ENCODE peak calls at places on chromosome 11, in seven cellular contexts. T, M, W, Q, S, Z and F are unnamed samples.

GRCh38 chr11:46363455-46363920 is 16.2 kb downstream of the DGKZ start:
- DNase-seq in T (no peak), M (peak), W (peak), Q (peak), S (no peak), Z (no peak), F (no peak)

GRCh38 chr11:6576471-6577373 is 26.7 kb downstream of the RRP8 start:
- DNase-seq in T (no peak), M (no peak), W (no peak), Q (no peak), S (no peak), Z (no peak), F (no peak)

GRCh38 chr11:112223754-112224532 is 2.3 kb upstream of the PTS start:
- DNase-seq in T (no peak), M (no peak), W (no peak), Q (no peak), S (no peak), Z (no peak), F (no peak)

GRCh38 chr11:87437844-87438223 is 400.1 kb downstream of the TMEM135 start:
- DNase-seq in T (no peak), M (no peak), W (no peak), Q (no peak), S (no peak), Z (no peak), F (no peak)

GRCh38 chr11:128465946-128466688 is 121.2 kb downstream of the ETS1 start:
- DNase-seq in T (no peak), M (no peak), W (peak), Q (no peak), S (no peak), Z (no peak), F (no peak)

GRCh38 chr11:70115778-70116177 is 37.7 kb downstream of the ANO1 start:
- DNase-seq in T (no peak), M (no peak), W (no peak), Q (no peak), S (no peak), Z (no peak), F (no peak)

GRCh38 chr11:6812391-6813005 is 13.0 kb upstream of the OR6A2 start:
- DNase-seq in T (peak), M (peak), W (no peak), Q (no peak), S (peak), Z (no peak), F (no peak)

GRCh38 chr11:1936072-1936780 is 10.9 kb upstream of the MRPL23 start:
- DNase-seq in T (no peak), M (no peak), W (peak), Q (peak), S (no peak), Z (no peak), F (no peak)

GRCh38 chr11:45847908-45848316 is 637 bp downstream of the CRY2 start:
- DNase-seq in T (no peak), M (peak), W (peak), Q (no peak), S (peak), Z (peak), F (peak)

GRCh38 chr11:110056956-110057355 is 36.2 kb upstream of the ZC3H12C start:
- DNase-seq in T (no peak), M (no peak), W (no peak), Q (no peak), S (no peak), Z (no peak), F (no peak)

GRCh38 chr11:19806251-19806650 is 93.6 kb downstream of the NAV2 start:
- DNase-seq in T (no peak), M (no peak), W (no peak), Q (no peak), S (no peak), Z (no peak), F (no peak)

GRCh38 chr11:13287026-13287425 is 9.4 kb downstream of the BMAL1 start:
- DNase-seq in T (peak), M (no peak), W (no peak), Q (no peak), S (no peak), Z (no peak), F (no peak)

GRCh38 chr11:41459602-41460405 is at the start of gene LRRC4C:
- DNase-seq in T (no peak), M (no peak), W (no peak), Q (no peak), S (no peak), Z (no peak), F (no peak)

GRCh38 chr11:68302256-68303054 is 9.9 kb upstream of the LRP5 start:
- DNase-seq in T (no peak), M (peak), W (no peak), Q (no peak), S (no peak), Z (peak), F (peak)

GRCh38 chr11:124762624-124763155 is 600 bp upstream of the ESAM start:
- DNase-seq in T (no peak), M (no peak), W (no peak), Q (peak), S (no peak), Z (no peak), F (no peak)

DNA sequence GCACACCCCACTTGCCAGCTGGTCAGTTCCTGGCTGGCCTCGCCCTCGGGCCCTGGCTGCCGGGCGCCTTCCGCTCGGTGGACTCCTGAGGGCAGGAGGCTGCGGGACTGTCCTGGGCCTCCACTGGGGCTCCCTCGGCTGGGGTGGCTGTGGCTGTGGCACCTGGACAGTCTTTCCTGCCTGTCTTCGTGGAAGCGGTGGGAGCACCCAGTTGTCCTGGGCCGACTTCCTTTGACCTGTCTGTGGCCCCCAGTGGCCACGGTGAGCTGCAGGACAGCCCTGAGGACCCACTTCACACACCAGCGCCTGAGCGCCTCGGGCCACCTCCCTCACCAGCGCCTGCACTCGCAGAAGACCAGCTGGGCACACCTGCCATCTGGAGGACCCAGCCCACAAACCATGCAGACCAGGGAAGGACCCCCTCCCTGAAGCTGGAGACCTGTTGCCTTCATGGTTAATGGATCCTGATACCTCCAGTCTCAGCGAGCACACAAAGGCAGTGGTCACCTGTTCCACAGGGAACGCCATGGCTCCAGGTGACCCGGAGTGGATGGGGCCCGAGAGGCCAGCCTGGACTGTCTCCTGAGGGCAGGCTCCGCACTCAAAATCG is 1.7 kb upstream of the EPS8L2 start:
- DNase-seq in T (no peak), M (no peak), W (no peak), Q (no peak), S (no peak), Z (no peak), F (no peak)
- H3K4me3 ChIP-seq in T (no peak), M (no peak), W (no peak), Q (no peak), S (no peak), Z (no peak), F (no peak)

GRCh38 chr11:61607426-61607825 is 26.6 kb upstream of the SYT7 start:
- DNase-seq in T (no peak), M (no peak), W (no peak), Q (no peak), S (no peak), Z (no peak), F (no peak)

GRCh38 chr11:61602775-61603569 is 22.1 kb upstream of the SYT7 start:
- DNase-seq in T (no peak), M (peak), W (peak), Q (no peak), S (no peak), Z (peak), F (no peak)

GRCh38 chr11:61599968-61600710 is 19.3 kb upstream of the SYT7 start:
- DNase-seq in T (no peak), M (no peak), W (no peak), Q (no peak), S (no peak), Z (no peak), F (no peak)

GRCh38 chr11:61601512-61601911 is 20.6 kb upstream of the SYT7 start:
- DNase-seq in T (no peak), M (no peak), W (no peak), Q (no peak), S (no peak), Z (peak), F (no peak)

DNA sequence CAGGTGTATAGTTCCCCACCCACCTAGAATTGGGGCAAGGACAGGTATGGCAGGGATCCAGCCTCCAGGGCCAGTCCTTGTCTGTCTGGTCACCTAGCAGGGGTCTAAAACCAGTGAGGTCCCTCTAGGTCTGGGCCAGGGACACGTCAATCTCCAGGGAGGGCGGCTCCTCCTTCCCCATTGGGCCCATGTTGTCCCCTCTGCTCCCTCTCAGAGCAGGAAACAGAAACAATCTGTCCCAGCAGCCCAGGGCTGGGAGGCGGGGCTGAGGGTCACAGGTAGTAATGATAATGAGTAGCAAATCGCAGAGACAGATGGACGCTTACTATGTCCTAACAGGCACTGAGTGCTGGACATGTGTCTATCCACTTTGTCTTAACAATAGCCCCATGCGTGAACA is 22.8 kb upstream of the SYT7 start:
- DNase-seq in T (no peak), M (no peak), W (no peak), Q (no peak), S (no peak), Z (peak), F (no peak)
- H3K27ac ChIP-seq in T (no peak), M (no peak), W (peak), Q (no peak), S (no peak), Z (no peak), F (peak)

GRCh38 chr11:10692716-10693115 is 839 bp downstream of the IRAG1 start:
- DNase-seq in T (no peak), M (no peak), W (no peak), Q (no peak), S (no peak), Z (no peak), F (no peak)
- H3K4me3 ChIP-seq in T (no peak), M (no peak), W (peak), Q (no peak), S (no peak), Z (no peak), F (peak)

GRCh38 chr11:18696638-18697225 is 1.8 kb upstream of the TMEM86A start:
- DNase-seq in T (no peak), M (peak), W (no peak), Q (no peak), S (no peak), Z (no peak), F (no peak)

GRCh38 chr11:18699848-18700261 is 1.3 kb downstream of the TMEM86A start:
- DNase-seq in T (no peak), M (no peak), W (peak), Q (no peak), S (no peak), Z (peak), F (no peak)

GRCh38 chr11:18698341-18699268 is at the start of gene TMEM86A:
- DNase-seq in T (peak), M (peak), W (peak), Q (peak), S (peak), Z (peak), F (peak)

GRCh38 chr11:18699269-18699596 is 654 bp downstream of the TMEM86A start:
- DNase-seq in T (no peak), M (no peak), W (no peak), Q (no peak), S (no peak), Z (no peak), F (no peak)

GRCh38 chr11:18697581-18697980 is 998 bp upstream of the TMEM86A start:
- DNase-seq in T (no peak), M (no peak), W (no peak), Q (no peak), S (no peak), Z (no peak), F (no peak)
- H3K27ac ChIP-seq in T (no peak), M (no peak), W (peak), Q (no peak), S (no peak), Z (peak), F (peak)

GRCh38 chr11:125890447-125891100 is 3.1 kb downstream of the HYLS1 start:
- DNase-seq in T (no peak), M (no peak), W (no peak), Q (no peak), S (no peak), Z (no peak), F (no peak)

GRCh38 chr11:125883375-125883774 is 4.1 kb upstream of the HYLS1 start:
- DNase-seq in T (no peak), M (no peak), W (no peak), Q (no peak), S (no peak), Z (no peak), F (no peak)

GRCh38 chr11:125892071-125892470 is 4.6 kb downstream of the HYLS1 start:
- DNase-seq in T (no peak), M (no peak), W (no peak), Q (no peak), S (no peak), Z (no peak), F (no peak)

GRCh38 chr11:125887373-125888324 is at the start of gene HYLS1:
- DNase-seq in T (peak), M (peak), W (peak), Q (peak), S (peak), Z (peak), F (peak)

GRCh38 chr11:125886997-125887372 is 483 bp upstream of the HYLS1 start:
- DNase-seq in T (no peak), M (peak), W (peak), Q (peak), S (peak), Z (peak), F (no peak)
- H3K4me3 ChIP-seq in T (peak), M (peak), W (peak), Q (peak), S (peak), Z (no peak), F (peak)

DNA sequence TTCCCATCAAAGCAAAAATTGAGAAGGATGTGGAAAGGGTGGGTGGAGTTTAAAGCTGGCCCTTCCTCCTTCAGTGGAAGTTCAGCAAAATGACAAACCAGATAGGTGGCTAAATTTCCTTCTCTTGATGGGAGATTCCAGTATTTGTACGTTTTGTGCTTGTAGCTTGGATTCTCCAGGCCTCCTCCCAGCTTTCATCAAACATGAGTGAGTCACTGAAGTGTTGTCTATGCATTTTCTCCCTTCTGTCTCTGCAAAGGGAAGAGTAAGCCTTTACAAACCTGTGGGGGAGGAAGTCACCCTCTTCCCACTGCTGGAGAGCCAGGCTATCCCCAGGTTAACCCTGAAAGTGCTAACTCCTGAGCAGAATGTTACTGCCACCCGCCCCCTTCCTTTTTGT is 6.4 kb downstream of the MARK2 start:
- DNase-seq in T (no peak), M (peak), W (no peak), Q (no peak), S (no peak), Z (peak), F (no peak)
- H3K27ac ChIP-seq in T (no peak), M (no peak), W (peak), Q (no peak), S (no peak), Z (peak), F (no peak)